ENCODE peak calls at places on chromosomes 3 and 15, in five cellular contexts. One of them, this sample, is unnamed.

GRCh38 chr3:104428526-104428925 is 938.2 kb upstream of the ALCAM start:
- DNase-seq in HepG2: no peak
- DNase-seq in K562: no peak
- DNase-seq in GM12878: no peak
- DNase-seq in H1: no peak
- DNase-seq in this sample: no peak

GRCh38 chr15:31365655-31366127 is 39.1 kb downstream of the KLF13 start:
- DNase-seq in K562: peak; percentile 86
- DNase-seq in GM12878: no peak
- DNase-seq in HepG2: no peak
- DNase-seq in H1: peak; percentile 44
- DNase-seq in this sample: peak; percentile 92

GRCh38 chr3:115248274-115248673 is 101.2 kb upstream of the ZBTB20 start:
- DNase-seq in HepG2: no peak
- DNase-seq in GM12878: no peak
- DNase-seq in K562: no peak
- DNase-seq in H1: no peak
- DNase-seq in this sample: no peak

GRCh38 chr15:70089692-70089971 is 8.1 kb downstream of the TLE3 start:
- DNase-seq in H1: no peak
- DNase-seq in GM12878: no peak
- DNase-seq in HepG2: no peak
- DNase-seq in K562: no peak
- DNase-seq in this sample: no peak

GRCh38 chr3:159732172-159733111 is 256.2 kb upstream of the IL12A start:
- DNase-seq in GM12878: no peak
- DNase-seq in HepG2: no peak
- DNase-seq in K562: no peak
- DNase-seq in H1: peak; percentile 41
- DNase-seq in this sample: peak; percentile 80

GRCh38 chr15:57427367-57427821 is 51.1 kb downstream of the CGNL1 start:
- DNase-seq in GM12878: no peak
- DNase-seq in H1: peak; percentile 23
- DNase-seq in K562: no peak
- DNase-seq in HepG2: peak; percentile 31
- DNase-seq in this sample: peak; percentile 88

GRCh38 chr3:193728429-193729087 is 135.6 kb downstream of the OPA1 start:
- DNase-seq in GM12878: no peak
- DNase-seq in HepG2: no peak
- DNase-seq in K562: peak; percentile 2
- DNase-seq in H1: no peak
- DNase-seq in this sample: no peak

GRCh38 chr15:68763063-68763462 is 57.6 kb downstream of the ANP32A start:
- DNase-seq in K562: no peak
- DNase-seq in HepG2: no peak
- DNase-seq in H1: no peak
- DNase-seq in GM12878: no peak
- DNase-seq in this sample: no peak

GRCh38 chr3:46851364-46852328 is 11.6 kb downstream of the MYL3 start:
- DNase-seq in K562: no peak
- DNase-seq in H1: no peak
- DNase-seq in HepG2: no peak
- DNase-seq in GM12878: no peak
- DNase-seq in this sample: no peak

GRCh38 chr3:119236756-119237155 is 3.9 kb downstream of the B4GALT4 start:
- DNase-seq in GM12878: no peak
- DNase-seq in K562: no peak
- DNase-seq in H1: no peak
- DNase-seq in HepG2: no peak
- DNase-seq in this sample: no peak

GRCh38 chr3:184240384-184241140 is 8.2 kb downstream of the ALG3 start:
- DNase-seq in GM12878: no peak
- DNase-seq in H1: no peak
- DNase-seq in HepG2: no peak
- DNase-seq in K562: no peak
- DNase-seq in this sample: peak; percentile 65

GRCh38 chr3:31364711-31365110 is 168.0 kb upstream of the STT3B start:
- DNase-seq in K562: no peak
- DNase-seq in H1: no peak
- DNase-seq in HepG2: no peak
- DNase-seq in GM12878: no peak
- DNase-seq in this sample: no peak

GRCh38 chr3:136893848-136894443 is 31.9 kb downstream of the NCK1 start:
- DNase-seq in HepG2: peak; percentile 12
- DNase-seq in H1: no peak
- DNase-seq in GM12878: no peak
- DNase-seq in K562: no peak
- DNase-seq in this sample: peak; percentile 27

GRCh38 chr3:132556467-132557159 is 40.5 kb upstream of the ACKR4 start:
- DNase-seq in K562: peak; percentile 18
- DNase-seq in HepG2: no peak
- DNase-seq in H1: no peak
- DNase-seq in GM12878: no peak
- DNase-seq in this sample: peak; percentile 30

GRCh38 chr3:33919312-33919711 is 120.9 kb downstream of the PDCD6IP start:
- DNase-seq in HepG2: no peak
- DNase-seq in GM12878: no peak
- DNase-seq in H1: no peak
- DNase-seq in K562: no peak
- DNase-seq in this sample: no peak

GRCh38 chr15:41934843-41935242 is 37.5 kb downstream of the EHD4 start:
- DNase-seq in GM12878: no peak
- DNase-seq in K562: peak; percentile 37
- DNase-seq in H1: no peak
- DNase-seq in HepG2: no peak
- DNase-seq in this sample: peak; percentile 51

GRCh38 chr3:30319713-30320112 is 286.7 kb upstream of the TGFBR2 start:
- DNase-seq in H1: peak; percentile 7
- DNase-seq in GM12878: no peak
- DNase-seq in HepG2: peak; percentile 71
- DNase-seq in K562: no peak
- DNase-seq in this sample: peak; percentile 70

GRCh38 chr3:18445421-18446066 is 20.4 kb upstream of the SATB1 start:
- DNase-seq in H1: no peak
- DNase-seq in K562: no peak
- DNase-seq in HepG2: no peak
- DNase-seq in GM12878: no peak
- DNase-seq in this sample: peak; percentile 45

GRCh38 chr3:26915208-26915607 is 292.6 kb downstream of the LRRC3B start:
- DNase-seq in K562: no peak
- DNase-seq in HepG2: no peak
- DNase-seq in GM12878: no peak
- DNase-seq in H1: no peak
- DNase-seq in this sample: no peak

GRCh38 chr3:128491071-128491899 is 1.7 kb downstream of the GATA2 start:
- DNase-seq in H1: no peak
- DNase-seq in K562: no peak
- DNase-seq in GM12878: no peak
- DNase-seq in HepG2: no peak
- DNase-seq in this sample: no peak

GRCh38 chr3:150874666-150875219 is 30.5 kb downstream of the MINDY4B start:
- DNase-seq in HepG2: no peak
- DNase-seq in K562: no peak
- DNase-seq in GM12878: no peak
- DNase-seq in H1: no peak
- DNase-seq in this sample: no peak

GRCh38 chr3:150870406-150870805 is 34.8 kb downstream of the MINDY4B start:
- DNase-seq in GM12878: no peak
- DNase-seq in K562: no peak
- DNase-seq in HepG2: no peak
- DNase-seq in H1: no peak
- DNase-seq in this sample: no peak

GRCh38 chr3:150868282-150868681 is 37.0 kb downstream of the MINDY4B start:
- DNase-seq in HepG2: no peak
- DNase-seq in H1: no peak
- DNase-seq in K562: no peak
- DNase-seq in GM12878: no peak
- DNase-seq in this sample: no peak

GRCh38 chr3:150875548-150875947 is 29.7 kb downstream of the MINDY4B start:
- DNase-seq in K562: no peak
- DNase-seq in HepG2: no peak
- DNase-seq in H1: no peak
- DNase-seq in GM12878: no peak
- DNase-seq in this sample: no peak

GRCh38 chr3:150871192-150871591 is 34.0 kb downstream of the MINDY4B start:
- DNase-seq in HepG2: no peak
- DNase-seq in K562: no peak
- DNase-seq in H1: no peak
- DNase-seq in GM12878: no peak
- DNase-seq in this sample: no peak
- TF ChIP-seq CREB1 in HepG2: no peak
- TF ChIP-seq CREB1 in K562: no peak
- TF ChIP-seq CREB1 in H1: no peak
- TF ChIP-seq CREB1 in GM12878: no peak
- TF ChIP-seq CREB1 in this sample: no peak

GRCh38 chr3:72548992-72549391 is 299.3 kb downstream of the SHQ1 start:
- DNase-seq in GM12878: no peak
- DNase-seq in H1: no peak
- DNase-seq in HepG2: no peak
- DNase-seq in K562: no peak
- DNase-seq in this sample: no peak
- TF ChIP-seq POLR2AphosphoS5 in GM12878: no peak
- TF ChIP-seq POLR2AphosphoS5 in H1: no peak
- TF ChIP-seq POLR2AphosphoS5 in HepG2: no peak
- TF ChIP-seq POLR2AphosphoS5 in K562: no peak
- TF ChIP-seq POLR2AphosphoS5 in this sample: no peak

DNA sequence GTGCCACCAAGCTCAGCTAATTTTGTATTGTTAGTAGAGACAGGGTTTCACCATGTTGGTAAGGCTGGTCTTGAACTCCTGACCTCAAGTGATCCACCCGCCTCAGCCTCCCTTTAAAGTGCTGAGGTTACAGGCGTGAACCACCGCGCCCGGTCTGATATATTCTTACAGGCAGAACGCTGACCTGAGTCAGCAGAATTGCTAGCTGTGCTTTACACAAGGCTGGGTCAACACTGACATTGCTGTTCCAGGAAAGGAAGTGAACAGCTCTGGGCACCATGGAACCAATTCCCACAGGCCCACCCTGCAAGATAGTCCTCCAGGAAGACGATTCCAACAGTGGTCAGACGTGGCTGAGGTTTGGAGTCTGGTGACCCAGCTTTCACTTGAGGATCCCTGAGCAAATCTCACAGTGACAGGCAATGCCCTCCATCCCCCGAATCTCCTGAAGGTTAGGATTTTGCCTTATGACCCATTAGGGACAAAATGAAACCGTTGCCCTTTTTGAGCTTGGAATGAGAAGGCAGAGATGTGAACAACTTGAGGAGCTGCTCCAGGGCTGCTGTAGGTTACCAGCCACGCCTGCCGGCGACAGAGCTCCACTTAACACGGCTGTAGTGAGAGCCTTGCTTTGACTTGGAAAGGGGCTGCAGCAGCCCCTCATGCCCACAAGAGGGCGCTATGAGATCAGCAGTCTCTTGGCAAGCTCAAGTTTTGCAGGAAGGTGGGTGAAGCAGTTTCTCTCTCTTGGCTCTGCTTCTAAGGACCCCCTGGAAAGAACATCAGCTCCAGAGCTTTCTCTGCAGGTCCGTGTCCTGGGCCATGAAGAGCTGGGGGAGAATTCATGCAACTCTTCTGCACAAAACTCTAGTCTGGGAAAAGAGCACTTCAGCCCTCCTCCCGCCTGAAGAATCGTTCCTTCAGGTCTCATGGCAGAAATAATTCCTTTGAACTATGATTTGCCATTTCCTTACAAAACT is 74.1 kb downstream of the SENP2 start:
- DNase-seq in K562: peak; percentile 82
- DNase-seq in H1: peak; percentile 61
- DNase-seq in GM12878: peak; percentile 8
- DNase-seq in HepG2: peak; percentile 72
- DNase-seq in this sample: peak; percentile 91
- H3K27ac ChIP-seq in K562: no peak overlapping the region
- H3K27ac ChIP-seq in H1: no peak overlapping the region
- H3K27ac ChIP-seq in GM12878: no peak overlapping the region
- H3K27ac ChIP-seq in HepG2: no peak overlapping the region
- H3K27ac ChIP-seq in this sample: peak overlapping the region; percentile 53

DNA sequence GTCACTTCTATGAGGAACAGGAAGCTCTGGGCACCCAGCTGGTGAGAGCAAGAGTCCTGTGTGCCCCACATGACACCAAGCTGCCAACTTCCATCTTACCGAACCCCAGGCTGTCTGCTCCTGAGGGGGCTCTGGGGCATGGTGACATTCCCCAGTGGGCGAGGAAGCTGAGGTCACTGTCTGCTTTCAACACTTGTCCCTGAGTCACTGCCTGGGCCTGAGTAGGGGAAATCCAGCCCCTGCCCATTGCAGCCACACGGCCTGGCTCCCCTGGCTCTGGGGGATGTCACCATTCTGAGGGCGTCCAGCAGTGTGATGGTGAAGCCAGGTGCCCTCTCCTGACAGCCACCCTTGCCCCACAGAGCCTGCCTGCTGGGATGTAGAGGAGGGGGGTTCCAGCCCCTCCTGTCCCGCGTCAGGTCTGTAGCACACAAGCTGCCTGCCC is 69.7 kb upstream of the GATM start:
- DNase-seq in K562: no peak
- DNase-seq in H1: no peak
- DNase-seq in GM12878: no peak
- DNase-seq in HepG2: no peak
- DNase-seq in this sample: no peak
- TF ChIP-seq CREB1 in K562: no peak
- TF ChIP-seq CREB1 in H1: no peak
- TF ChIP-seq CREB1 in GM12878: no peak
- TF ChIP-seq CREB1 in HepG2: no peak
- TF ChIP-seq CREB1 in this sample: no peak

GRCh38 chr15:59255647-59256380 is 49.2 kb downstream of the LDHAL6B start:
- DNase-seq in K562: no peak
- DNase-seq in H1: no peak
- DNase-seq in GM12878: no peak
- DNase-seq in HepG2: peak; percentile 84
- DNase-seq in this sample: no peak
- TF ChIP-seq POLR2AphosphoS5 in K562: no peak
- TF ChIP-seq POLR2AphosphoS5 in H1: no peak
- TF ChIP-seq POLR2AphosphoS5 in GM12878: no peak
- TF ChIP-seq POLR2AphosphoS5 in HepG2: no peak
- TF ChIP-seq POLR2AphosphoS5 in this sample: no peak

GRCh38 chr3:123540285-123540684 is 44.6 kb downstream of the HACD2 start:
- DNase-seq in HepG2: no peak
- DNase-seq in K562: no peak
- DNase-seq in H1: no peak
- DNase-seq in GM12878: no peak
- DNase-seq in this sample: no peak
- H3K27ac ChIP-seq in HepG2: no peak overlapping the region
- H3K27ac ChIP-seq in K562: no peak overlapping the region
- H3K27ac ChIP-seq in H1: no peak overlapping the region
- H3K27ac ChIP-seq in GM12878: no peak overlapping the region
- H3K27ac ChIP-seq in this sample: no peak overlapping the region

GRCh38 chr15:88023956-88024355 is 232.6 kb downstream of the NTRK3 start:
- DNase-seq in K562: no peak
- DNase-seq in GM12878: no peak
- DNase-seq in HepG2: no peak
- DNase-seq in H1: no peak
- DNase-seq in this sample: no peak

GRCh38 chr15:88018865-88019626 is 237.5 kb downstream of the NTRK3 start:
- DNase-seq in H1: no peak
- DNase-seq in HepG2: no peak
- DNase-seq in GM12878: no peak
- DNase-seq in K562: no peak
- DNase-seq in this sample: no peak

GRCh38 chr15:88021601-88022000 is 234.9 kb downstream of the NTRK3 start:
- DNase-seq in K562: no peak
- DNase-seq in HepG2: no peak
- DNase-seq in H1: no peak
- DNase-seq in GM12878: no peak
- DNase-seq in this sample: no peak

GRCh38 chr15:88022711-88023110 is 233.8 kb downstream of the NTRK3 start:
- DNase-seq in K562: no peak
- DNase-seq in GM12878: no peak
- DNase-seq in H1: no peak
- DNase-seq in HepG2: no peak
- DNase-seq in this sample: no peak

GRCh38 chr15:88020806-88021205 is 235.7 kb downstream of the NTRK3 start:
- DNase-seq in HepG2: no peak
- DNase-seq in K562: no peak
- DNase-seq in GM12878: no peak
- DNase-seq in H1: no peak
- DNase-seq in this sample: no peak
- TF ChIP-seq CREB1 in HepG2: no peak
- TF ChIP-seq CREB1 in K562: no peak
- TF ChIP-seq CREB1 in GM12878: no peak
- TF ChIP-seq CREB1 in H1: no peak
- TF ChIP-seq CREB1 in this sample: no peak

This sample was measured in GM23338.